ENCODE peak calls at places on chromosomes 7 and 10, in nine cellular contexts. One of them, this sample, is unnamed.

GRCh38 chr10:88853155-88853554 is 1.5 kb upstream of the ANKRD22 start:
- DNase-seq in CD4-positive, CD25-positive, alpha-beta regulatory T cell: no peak
- DNase-seq in GDM1: no peak
- DNase-seq in AG08395: no peak
- DNase-seq in naive thymus-derived CD4-positive, alpha-beta T cell: no peak
- DNase-seq in NCI-H1436: no peak
- DNase-seq in HS-5: no peak
- DNase-seq in H9: no peak
- DNase-seq in ELR: no peak
- DNase-seq in this sample: no peak

GRCh38 chr7:156842317-156842716 is 50.7 kb downstream of the LMBR1 start:
- DNase-seq in H9: no peak
- DNase-seq in AG08395: no peak
- DNase-seq in HS-5: no peak
- DNase-seq in CD4-positive, CD25-positive, alpha-beta regulatory T cell: no peak
- DNase-seq in GDM1: no peak
- DNase-seq in naive thymus-derived CD4-positive, alpha-beta T cell: no peak
- DNase-seq in NCI-H1436: no peak
- DNase-seq in ELR: no peak
- DNase-seq in this sample: no peak

GRCh38 chr7:23594879-23595604 is 2.1 kb upstream of the CCDC126 start:
- DNase-seq in AG08395: no peak
- DNase-seq in ELR: peak
- DNase-seq in HS-5: no peak
- DNase-seq in naive thymus-derived CD4-positive, alpha-beta T cell: no peak
- DNase-seq in NCI-H1436: no peak
- DNase-seq in H9: no peak
- DNase-seq in CD4-positive, CD25-positive, alpha-beta regulatory T cell: no peak
- DNase-seq in GDM1: no peak
- DNase-seq in this sample: peak

GRCh38 chr7:23378996-23379395 is 79.9 kb downstream of the MALSU1 start:
- DNase-seq in CD4-positive, CD25-positive, alpha-beta regulatory T cell: no peak
- DNase-seq in AG08395: no peak
- DNase-seq in ELR: no peak
- DNase-seq in naive thymus-derived CD4-positive, alpha-beta T cell: no peak
- DNase-seq in H9: no peak
- DNase-seq in HS-5: no peak
- DNase-seq in GDM1: no peak
- DNase-seq in NCI-H1436: no peak
- DNase-seq in this sample: no peak

GRCh38 chr7:34091330-34091917 is 186.1 kb downstream of the BMPER start:
- DNase-seq in naive thymus-derived CD4-positive, alpha-beta T cell: no peak
- DNase-seq in GDM1: no peak
- DNase-seq in AG08395: peak
- DNase-seq in CD4-positive, CD25-positive, alpha-beta regulatory T cell: no peak
- DNase-seq in HS-5: no peak
- DNase-seq in ELR: peak
- DNase-seq in NCI-H1436: no peak
- DNase-seq in H9: peak
- DNase-seq in this sample: peak

GRCh38 chr10:17064435-17064834 is 65.2 kb downstream of the CUBN start:
- DNase-seq in NCI-H1436: no peak
- DNase-seq in CD4-positive, CD25-positive, alpha-beta regulatory T cell: no peak
- DNase-seq in H9: no peak
- DNase-seq in GDM1: no peak
- DNase-seq in ELR: no peak
- DNase-seq in HS-5: no peak
- DNase-seq in AG08395: no peak
- DNase-seq in naive thymus-derived CD4-positive, alpha-beta T cell: no peak
- DNase-seq in this sample: no peak

GRCh38 chr7:84337386-84337785 is 142.8 kb upstream of the SEMA3A start:
- DNase-seq in NCI-H1436: no peak
- DNase-seq in ELR: peak
- DNase-seq in GDM1: no peak
- DNase-seq in AG08395: peak
- DNase-seq in CD4-positive, CD25-positive, alpha-beta regulatory T cell: no peak
- DNase-seq in naive thymus-derived CD4-positive, alpha-beta T cell: no peak
- DNase-seq in H9: no peak
- DNase-seq in HS-5: no peak
- DNase-seq in this sample: peak

GRCh38 chr7:21542891-21543527 is at the start of gene DNAH11:
- DNase-seq in GDM1: no peak
- DNase-seq in H9: peak
- DNase-seq in naive thymus-derived CD4-positive, alpha-beta T cell: no peak
- DNase-seq in AG08395: peak
- DNase-seq in NCI-H1436: peak
- DNase-seq in CD4-positive, CD25-positive, alpha-beta regulatory T cell: no peak
- DNase-seq in HS-5: peak
- DNase-seq in ELR: peak
- DNase-seq in this sample: peak

GRCh38 chr7:73746378-73746777 is 7.8 kb upstream of the ABHD11 start:
- DNase-seq in H9: no peak
- DNase-seq in NCI-H1436: no peak
- DNase-seq in naive thymus-derived CD4-positive, alpha-beta T cell: no peak
- DNase-seq in HS-5: no peak
- DNase-seq in AG08395: no peak
- DNase-seq in ELR: no peak
- DNase-seq in CD4-positive, CD25-positive, alpha-beta regulatory T cell: no peak
- DNase-seq in GDM1: no peak
- DNase-seq in this sample: no peak

GRCh38 chr10:70910486-70911350 is 22.4 kb upstream of the PCBD1 start:
- DNase-seq in GDM1: no peak
- DNase-seq in ELR: no peak
- DNase-seq in HS-5: no peak
- DNase-seq in naive thymus-derived CD4-positive, alpha-beta T cell: no peak
- DNase-seq in H9: no peak
- DNase-seq in AG08395: no peak
- DNase-seq in CD4-positive, CD25-positive, alpha-beta regulatory T cell: no peak
- DNase-seq in NCI-H1436: no peak
- DNase-seq in this sample: no peak

GRCh38 chr7:100679927-100680588 is 6.5 kb downstream of the GNB2 start:
- DNase-seq in HS-5: no peak
- DNase-seq in NCI-H1436: no peak
- DNase-seq in naive thymus-derived CD4-positive, alpha-beta T cell: no peak
- DNase-seq in GDM1: no peak
- DNase-seq in AG08395: peak
- DNase-seq in CD4-positive, CD25-positive, alpha-beta regulatory T cell: no peak
- DNase-seq in ELR: no peak
- DNase-seq in H9: no peak
- DNase-seq in this sample: no peak

GRCh38 chr7:113113912-113114311 is 4.4 kb downstream of the SMIM30 start:
- DNase-seq in HS-5: no peak
- DNase-seq in GDM1: no peak
- DNase-seq in H9: peak
- DNase-seq in ELR: peak
- DNase-seq in CD4-positive, CD25-positive, alpha-beta regulatory T cell: no peak
- DNase-seq in naive thymus-derived CD4-positive, alpha-beta T cell: no peak
- DNase-seq in NCI-H1436: no peak
- DNase-seq in AG08395: no peak
- DNase-seq in this sample: no peak

GRCh38 chr7:78153285-78153684 is 354.7 kb downstream of the PHTF2 start:
- DNase-seq in HS-5: no peak
- DNase-seq in ELR: no peak
- DNase-seq in NCI-H1436: no peak
- DNase-seq in CD4-positive, CD25-positive, alpha-beta regulatory T cell: no peak
- DNase-seq in H9: no peak
- DNase-seq in naive thymus-derived CD4-positive, alpha-beta T cell: no peak
- DNase-seq in GDM1: no peak
- DNase-seq in AG08395: no peak
- DNase-seq in this sample: no peak

GRCh38 chr10:132021046-132021445 is 39.3 kb upstream of the BNIP3 start:
- DNase-seq in ELR: no peak
- DNase-seq in AG08395: no peak
- DNase-seq in HS-5: no peak
- DNase-seq in CD4-positive, CD25-positive, alpha-beta regulatory T cell: no peak
- DNase-seq in GDM1: no peak
- DNase-seq in NCI-H1436: no peak
- DNase-seq in H9: no peak
- DNase-seq in naive thymus-derived CD4-positive, alpha-beta T cell: no peak
- DNase-seq in this sample: no peak

GRCh38 chr7:116922545-116922944 is 30.8 kb upstream of the ST7 start:
- DNase-seq in GDM1: no peak
- DNase-seq in naive thymus-derived CD4-positive, alpha-beta T cell: no peak
- DNase-seq in H9: no peak
- DNase-seq in AG08395: no peak
- DNase-seq in HS-5: no peak
- DNase-seq in ELR: no peak
- DNase-seq in NCI-H1436: no peak
- DNase-seq in CD4-positive, CD25-positive, alpha-beta regulatory T cell: no peak
- DNase-seq in this sample: no peak

GRCh38 chr10:29951441-29951931 is 107.9 kb downstream of the JCAD start:
- DNase-seq in ELR: peak
- DNase-seq in naive thymus-derived CD4-positive, alpha-beta T cell: no peak
- DNase-seq in H9: no peak
- DNase-seq in HS-5: no peak
- DNase-seq in NCI-H1436: no peak
- DNase-seq in GDM1: no peak
- DNase-seq in AG08395: no peak
- DNase-seq in CD4-positive, CD25-positive, alpha-beta regulatory T cell: no peak
- DNase-seq in this sample: no peak

GRCh38 chr10:33734393-33735110 is 400.1 kb upstream of the NRP1 start:
- DNase-seq in CD4-positive, CD25-positive, alpha-beta regulatory T cell: no peak
- DNase-seq in AG08395: no peak
- DNase-seq in ELR: no peak
- DNase-seq in HS-5: no peak
- DNase-seq in GDM1: no peak
- DNase-seq in naive thymus-derived CD4-positive, alpha-beta T cell: no peak
- DNase-seq in NCI-H1436: no peak
- DNase-seq in H9: no peak
- DNase-seq in this sample: peak

GRCh38 chr10:14573666-14574261 is 200.9 kb downstream of the FAM107B start:
- DNase-seq in naive thymus-derived CD4-positive, alpha-beta T cell: no peak
- DNase-seq in GDM1: no peak
- DNase-seq in ELR: peak
- DNase-seq in AG08395: peak
- DNase-seq in HS-5: no peak
- DNase-seq in CD4-positive, CD25-positive, alpha-beta regulatory T cell: no peak
- DNase-seq in NCI-H1436: no peak
- DNase-seq in H9: peak
- DNase-seq in this sample: peak

GRCh38 chr7:11170160-11170559 is 196.5 kb downstream of the PHF14 start:
- DNase-seq in CD4-positive, CD25-positive, alpha-beta regulatory T cell: no peak
- DNase-seq in GDM1: no peak
- DNase-seq in ELR: no peak
- DNase-seq in naive thymus-derived CD4-positive, alpha-beta T cell: no peak
- DNase-seq in H9: no peak
- DNase-seq in HS-5: no peak
- DNase-seq in AG08395: no peak
- DNase-seq in NCI-H1436: peak
- DNase-seq in this sample: no peak

GRCh38 chr10:92839191-92840085 is 8.9 kb upstream of the EXOC6 start:
- DNase-seq in GDM1: no peak
- DNase-seq in AG08395: peak
- DNase-seq in NCI-H1436: peak
- DNase-seq in H9: peak
- DNase-seq in CD4-positive, CD25-positive, alpha-beta regulatory T cell: peak
- DNase-seq in naive thymus-derived CD4-positive, alpha-beta T cell: no peak
- DNase-seq in ELR: peak
- DNase-seq in HS-5: no peak
- DNase-seq in this sample: peak

GRCh38 chr10:47049056-47049851 is 138.0 kb downstream of the PTPN20 start:
- DNase-seq in NCI-H1436: no peak
- DNase-seq in CD4-positive, CD25-positive, alpha-beta regulatory T cell: no peak
- DNase-seq in naive thymus-derived CD4-positive, alpha-beta T cell: no peak
- DNase-seq in H9: peak
- DNase-seq in ELR: no peak
- DNase-seq in AG08395: no peak
- DNase-seq in HS-5: no peak
- DNase-seq in GDM1: no peak
- DNase-seq in this sample: no peak

GRCh38 chr7:141974831-141975230 is 1.3 kb upstream of the TAS2R38 start:
- DNase-seq in ELR: peak
- DNase-seq in NCI-H1436: no peak
- DNase-seq in GDM1: no peak
- DNase-seq in AG08395: no peak
- DNase-seq in HS-5: peak
- DNase-seq in H9: no peak
- DNase-seq in CD4-positive, CD25-positive, alpha-beta regulatory T cell: no peak
- DNase-seq in naive thymus-derived CD4-positive, alpha-beta T cell: no peak
- DNase-seq in this sample: peak

GRCh38 chr7:23105086-23105643 is 420 bp upstream of the KLHL7 start:
- DNase-seq in ELR: no peak
- DNase-seq in AG08395: no peak
- DNase-seq in HS-5: no peak
- DNase-seq in CD4-positive, CD25-positive, alpha-beta regulatory T cell: no peak
- DNase-seq in naive thymus-derived CD4-positive, alpha-beta T cell: no peak
- DNase-seq in H9: no peak
- DNase-seq in GDM1: no peak
- DNase-seq in NCI-H1436: no peak
- DNase-seq in this sample: no peak

GRCh38 chr7:105228555-105228954 is 160.2 kb downstream of the SRPK2 start:
- DNase-seq in CD4-positive, CD25-positive, alpha-beta regulatory T cell: no peak
- DNase-seq in H9: peak
- DNase-seq in ELR: no peak
- DNase-seq in NCI-H1436: no peak
- DNase-seq in AG08395: no peak
- DNase-seq in HS-5: no peak
- DNase-seq in GDM1: no peak
- DNase-seq in naive thymus-derived CD4-positive, alpha-beta T cell: no peak
- DNase-seq in this sample: no peak

GRCh38 chr7:155119801-155120382 is 49.8 kb downstream of the HTR5A start:
- DNase-seq in H9: no peak
- DNase-seq in ELR: peak
- DNase-seq in HS-5: peak
- DNase-seq in CD4-positive, CD25-positive, alpha-beta regulatory T cell: no peak
- DNase-seq in naive thymus-derived CD4-positive, alpha-beta T cell: no peak
- DNase-seq in GDM1: no peak
- DNase-seq in NCI-H1436: no peak
- DNase-seq in AG08395: no peak
- DNase-seq in this sample: peak

GRCh38 chr7:105985250-105985649 is 22.2 kb downstream of the CDHR3 start:
- DNase-seq in GDM1: no peak
- DNase-seq in H9: no peak
- DNase-seq in naive thymus-derived CD4-positive, alpha-beta T cell: no peak
- DNase-seq in ELR: no peak
- DNase-seq in CD4-positive, CD25-positive, alpha-beta regulatory T cell: no peak
- DNase-seq in AG08395: no peak
- DNase-seq in NCI-H1436: no peak
- DNase-seq in HS-5: no peak
- DNase-seq in this sample: no peak

GRCh38 chr10:44180321-44181154 is 204.4 kb downstream of the CXCL12 start:
- DNase-seq in naive thymus-derived CD4-positive, alpha-beta T cell: no peak
- DNase-seq in NCI-H1436: no peak
- DNase-seq in CD4-positive, CD25-positive, alpha-beta regulatory T cell: no peak
- DNase-seq in GDM1: no peak
- DNase-seq in AG08395: peak
- DNase-seq in H9: no peak
- DNase-seq in HS-5: peak
- DNase-seq in ELR: peak
- DNase-seq in this sample: peak

GRCh38 chr7:78673272-78673671 is 780.2 kb downstream of the MAGI2 start:
- DNase-seq in GDM1: no peak
- DNase-seq in HS-5: no peak
- DNase-seq in NCI-H1436: no peak
- DNase-seq in ELR: no peak
- DNase-seq in naive thymus-derived CD4-positive, alpha-beta T cell: no peak
- DNase-seq in AG08395: no peak
- DNase-seq in H9: no peak
- DNase-seq in CD4-positive, CD25-positive, alpha-beta regulatory T cell: no peak
- DNase-seq in this sample: no peak

GRCh38 chr10:70879244-70879643 is 9.1 kb downstream of the PCBD1 start:
- DNase-seq in AG08395: no peak
- DNase-seq in ELR: no peak
- DNase-seq in NCI-H1436: no peak
- DNase-seq in HS-5: no peak
- DNase-seq in GDM1: no peak
- DNase-seq in CD4-positive, CD25-positive, alpha-beta regulatory T cell: no peak
- DNase-seq in naive thymus-derived CD4-positive, alpha-beta T cell: no peak
- DNase-seq in H9: no peak
- DNase-seq in this sample: peak

GRCh38 chr10:60820093-60820769 is 42.0 kb downstream of the CDK1 start:
- DNase-seq in HS-5: no peak
- DNase-seq in GDM1: no peak
- DNase-seq in H9: no peak
- DNase-seq in naive thymus-derived CD4-positive, alpha-beta T cell: no peak
- DNase-seq in NCI-H1436: no peak
- DNase-seq in ELR: peak
- DNase-seq in AG08395: peak
- DNase-seq in CD4-positive, CD25-positive, alpha-beta regulatory T cell: no peak
- DNase-seq in this sample: no peak

GRCh38 chr10:13716161-13717071 is 129.7 kb downstream of the PRPF18 start:
- DNase-seq in NCI-H1436: no peak
- DNase-seq in GDM1: no peak
- DNase-seq in HS-5: peak
- DNase-seq in AG08395: peak
- DNase-seq in ELR: peak
- DNase-seq in naive thymus-derived CD4-positive, alpha-beta T cell: no peak
- DNase-seq in H9: no peak
- DNase-seq in CD4-positive, CD25-positive, alpha-beta regulatory T cell: no peak
- DNase-seq in this sample: no peak

This sample was measured in kidney tubule cell.